ENCODE peak calls at places on chromosome 12, in seven cellular contexts. D is CD8-positive, alpha-beta T cell; M is stomach; J is thoracic aorta; Z is spleen; U is cardiac muscle cell; R is heart right ventricle. E is an unnamed sample.

GRCh38 chr12:118541071-118541470 is 164.7 kb downstream of the SUDS3 start:
- DNase-seq in D (no peak), M (no peak), J (no peak), Z (no peak), U (no peak), R (no peak), E (no peak)

GRCh38 chr12:107092669-107093546 is 441 bp downstream of the CRY1 start:
- DNase-seq in D (peak; percentile 50), M (peak; percentile 44), J (peak; percentile 22), Z (peak; percentile 89), U (no peak), R (peak; percentile 54), E (peak; percentile 77)

GRCh38 chr12:7075931-7076330 is 15.4 kb downstream of the C1S start:
- DNase-seq in D (no peak), M (no peak), J (no peak), Z (no peak), U (peak; percentile 82), R (no peak), E (no peak)

GRCh38 chr12:68977335-68977734 is 44.4 kb upstream of the CPM start:
- DNase-seq in D (no peak), M (no peak), J (no peak), Z (no peak), U (no peak), R (no peak), E (no peak)

GRCh38 chr12:64099430-64099829 is 122.7 kb downstream of the KICS2 start:
- DNase-seq in D (no peak), M (no peak), J (no peak), Z (no peak), U (peak; percentile 89), R (peak; percentile 34), E (no peak)

GRCh38 chr12:67068204-67068731 is 200.9 kb upstream of the CAND1 start:
- DNase-seq in D (no peak), M (no peak), J (no peak), Z (no peak), U (no peak), R (no peak), E (no peak)

GRCh38 chr12:106580671-106581508 is 1.9 kb upstream of the RFX4 start:
- DNase-seq in D (no peak), M (no peak), J (no peak), Z (no peak), U (no peak), R (no peak), E (no peak)

GRCh38 chr12:111636209-111636928 is 37.3 kb upstream of the ATXN2 start:
- DNase-seq in D (no peak), M (peak; percentile 28), J (peak; percentile 5), Z (peak; percentile 47), U (peak; percentile 91), R (peak; percentile 54), E (peak; percentile 39)

GRCh38 chr12:19953734-19954133 is 414.6 kb upstream of the PDE3A start:
- DNase-seq in D (no peak), M (no peak), J (no peak), Z (no peak), U (no peak), R (no peak), E (no peak)

GRCh38 chr12:19546027-19546426 is 106.7 kb downstream of the AEBP2 start:
- DNase-seq in D (no peak), M (no peak), J (no peak), Z (no peak), U (peak; percentile 82), R (peak; percentile 13), E (no peak)

GRCh38 chr12:98592825-98593322 is 612 bp upstream of the SLC25A3 start:
- DNase-seq in D (no peak), M (no peak), J (no peak), Z (no peak), U (no peak), R (no peak), E (peak; percentile 23)

GRCh38 chr12:29157486-29157946 is 8.4 kb downstream of the FAR2 start:
- DNase-seq in D (no peak), M (no peak), J (no peak), Z (no peak), U (peak; percentile 43), R (no peak), E (no peak)

GRCh38 chr12:64672925-64673409 is 62.7 kb downstream of the RASSF3 start:
- DNase-seq in D (no peak), M (peak; percentile 84), J (no peak), Z (no peak), U (peak; percentile 68), R (peak; percentile 71), E (peak; percentile 94)

GRCh38 chr12:12548713-12549112 is 13.9 kb downstream of the DUSP16 start:
- DNase-seq in D (no peak), M (no peak), J (no peak), Z (no peak), U (no peak), R (no peak), E (no peak)

GRCh38 chr12:123532021-123532420 is 1.5 kb downstream of the RILPL1 start:
- DNase-seq in D (no peak), M (no peak), J (no peak), Z (no peak), U (peak; percentile 56), R (peak; percentile 48), E (no peak)

GRCh38 chr12:27841392-27841882 is 61.4 kb upstream of the MANSC4 start:
- DNase-seq in D (no peak), M (no peak), J (no peak), Z (no peak), U (peak; percentile 29), R (no peak), E (no peak)

GRCh38 chr12:49487605-49488004 is 51.2 kb upstream of the KCNH3 start:
- DNase-seq in D (no peak), M (no peak), J (no peak), Z (no peak), U (no peak), R (no peak), E (no peak)

GRCh38 chr12:107287436-107288413 is 194.4 kb upstream of the CRY1 start:
- DNase-seq in D (no peak), M (no peak), J (no peak), Z (no peak), U (no peak), R (no peak), E (no peak)

GRCh38 chr12:93426406-93426805 is 15.3 kb downstream of the UBE2N start:
- DNase-seq in D (no peak), M (no peak), J (no peak), Z (no peak), U (no peak), R (no peak), E (no peak)
- H3K4me1 ChIP-seq in D (peaks cover 65% of the 10 kb centered on the region), M (peaks cover 34% of the 10 kb centered on the region), J (peaks cover 75% of the 10 kb centered on the region), Z (peaks cover 71% of the 10 kb centered on the region), U (peaks cover 52% of the 10 kb centered on the region), R (peaks cover 88% of the 10 kb centered on the region), E (peaks cover 17% of the 10 kb centered on the region)

DNA sequence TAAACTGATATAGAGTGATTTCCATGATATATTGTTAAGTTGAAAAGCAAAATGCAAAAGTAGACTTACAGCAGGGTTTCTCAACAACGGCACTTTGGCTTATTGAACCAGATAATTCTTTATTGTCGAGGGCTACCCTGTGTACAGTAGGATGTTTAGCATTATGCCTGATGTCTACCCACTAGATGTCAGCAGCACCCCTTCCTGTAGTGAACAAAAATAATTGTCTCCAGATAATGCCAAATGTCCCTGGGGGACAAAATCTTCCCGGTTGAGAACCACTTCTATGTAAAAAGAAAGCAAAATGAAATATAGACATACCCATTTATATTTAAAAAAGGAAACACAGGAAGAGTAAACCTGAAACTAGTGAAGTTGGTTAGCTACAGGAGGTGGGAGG is 32.4 kb downstream of the ABCD2 start:
- DNase-seq in D (no peak), M (no peak), J (no peak), Z (no peak), U (peak; percentile 22), R (peak; percentile 13), E (no peak)
- TF ChIP-seq CTCF in D (peak; percentile 53), M (no peak), J (no peak), Z (peak; percentile 43), U (peak; percentile 12), R (peak; percentile 66), E (no peak)

GRCh38 chr12:34386621-34387255 is 364.4 kb downstream of the ALG10 start:
- DNase-seq in D (no peak), M (no peak), J (no peak), Z (no peak), U (no peak), R (no peak), E (no peak)

GRCh38 chr12:34389378-34390170 is 367.3 kb downstream of the ALG10 start:
- DNase-seq in D (no peak), M (no peak), J (no peak), Z (peak; percentile 65), U (no peak), R (no peak), E (peak; percentile 27)

GRCh38 chr12:34388636-34389377 is 366.5 kb downstream of the ALG10 start:
- DNase-seq in D (no peak), M (no peak), J (no peak), Z (peak; percentile 49), U (no peak), R (no peak), E (no peak)

GRCh38 chr12:34386016-34386415 is 363.7 kb downstream of the ALG10 start:
- DNase-seq in D (no peak), M (no peak), J (no peak), Z (no peak), U (no peak), R (no peak), E (no peak)

DNA sequence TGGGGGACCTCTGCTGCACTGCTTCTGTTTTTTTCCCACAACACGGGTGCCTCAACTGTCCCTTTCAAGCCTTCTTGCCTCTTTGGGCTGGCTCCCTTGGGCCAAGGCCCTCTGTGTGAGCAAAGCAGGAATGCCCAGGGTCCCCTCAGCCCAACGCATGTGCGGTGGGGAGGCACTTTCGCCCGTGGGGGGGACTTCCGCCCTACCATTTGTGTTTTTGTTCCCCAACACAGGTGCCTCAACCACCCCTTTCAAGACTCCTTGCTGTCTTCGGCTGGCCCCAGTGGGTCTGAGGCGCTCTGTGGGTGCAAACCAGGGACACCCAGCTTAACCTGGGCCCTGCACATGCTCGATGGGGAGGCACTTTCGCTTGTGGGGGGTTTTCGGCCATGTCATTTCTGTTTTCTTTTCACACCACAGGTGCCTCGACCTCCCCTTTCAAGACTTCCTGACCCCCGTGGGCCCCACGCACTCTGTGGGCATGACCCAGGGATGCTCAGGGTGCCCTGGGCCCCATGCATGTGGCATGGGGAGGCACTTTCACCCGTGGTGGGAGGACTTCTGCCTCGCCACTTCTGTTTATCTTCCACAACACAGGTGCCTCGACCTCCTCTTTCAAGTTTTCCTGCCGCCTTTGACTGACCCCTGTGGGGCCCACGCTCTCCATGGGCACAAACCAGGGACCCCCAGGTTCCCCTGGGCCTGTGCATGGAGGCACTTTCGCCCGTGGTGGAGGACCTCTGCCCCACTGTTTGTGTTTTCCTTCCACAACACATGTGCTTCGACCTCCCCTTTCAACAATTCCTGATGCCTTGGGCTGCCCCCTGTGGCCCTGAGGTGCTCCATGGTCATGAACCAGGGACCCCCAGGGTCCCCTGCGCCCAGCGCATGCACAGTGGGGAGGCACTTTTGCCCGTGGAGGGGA is 365.7 kb downstream of the ALG10 start:
- DNase-seq in D (no peak), M (no peak), J (no peak), Z (peak; percentile 53), U (no peak), R (no peak), E (no peak)
- H3K9me3 ChIP-seq in D (no peaks in the 10 kb centered on the region), M (peaks cover 100% of the 10 kb centered on the region), J (no peaks in the 10 kb centered on the region), Z (peaks cover 94% of the 10 kb centered on the region), U (no peaks in the 10 kb centered on the region), R (no peaks in the 10 kb centered on the region), E (peaks cover 99% of the 10 kb centered on the region)

DNA sequence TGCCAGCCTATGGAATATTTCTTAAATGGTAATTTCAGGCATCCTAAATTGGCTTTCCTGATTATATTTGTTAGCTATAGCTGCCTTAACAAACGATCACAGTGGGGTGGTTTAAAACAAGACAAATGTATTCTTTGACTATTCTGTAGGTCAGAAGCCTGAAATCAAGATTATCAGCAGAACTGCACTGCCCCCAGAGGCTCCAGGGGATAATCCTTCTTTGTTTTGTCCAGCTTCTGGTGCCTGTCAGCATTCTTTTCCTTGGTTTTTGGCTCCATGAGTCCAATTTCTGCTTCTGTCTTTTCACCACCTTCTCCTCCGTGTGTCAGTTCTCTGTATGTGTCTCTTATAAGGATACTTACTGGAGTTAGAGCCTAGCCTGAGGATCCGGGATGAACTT is 1282.2 kb upstream of the USP15 start:
- DNase-seq in D (no peak), M (no peak), J (no peak), Z (no peak), U (no peak), R (no peak), E (no peak)
- H3K4me1 ChIP-seq in D (no peaks in the 10 kb centered on the region), M (no peaks in the 10 kb centered on the region), J (no peaks in the 10 kb centered on the region), Z (no peaks in the 10 kb centered on the region), U (no peaks in the 10 kb centered on the region), R (no peaks in the 10 kb centered on the region), E (no peaks in the 10 kb centered on the region)